ENCODE peak calls at places on chromosomes 11 and 22, in four cellular contexts. U is A549, F is HepG2, X is K562. Y is an unnamed sample.

GRCh38 chr11:1481861-1482441 is 4.6 kb downstream of the MOB2 start:
- DNase-seq in X (no peak), U (no peak), F (no peak), Y (no peak)

GRCh38 chr11:65338680-65339079 is 5.0 kb downstream of the DPF2 start:
- DNase-seq in X (peak), U (no peak), F (no peak), Y (no peak)

GRCh38 chr22:23075050-23075449 is 4.7 kb downstream of the GNAZ start:
- DNase-seq in U (no peak), F (no peak), X (no peak), Y (no peak)

GRCh38 chr22:39179401-39179827 is 26.9 kb upstream of the CBX7 start:
- DNase-seq in U (no peak), F (no peak), X (peak), Y (no peak)

GRCh38 chr11:12102588-12103410 is 7.6 kb upstream of the MICAL2 start:
- DNase-seq in F (no peak), U (no peak), X (no peak), Y (no peak)

GRCh38 chr11:32386770-32387377 is 48.5 kb downstream of the WT1 start:
- DNase-seq in U (no peak), F (no peak), X (peak), Y (no peak)

GRCh38 chr22:41524283-41524682 is 20.0 kb downstream of the POLR3H start:
- DNase-seq in X (no peak), U (no peak), F (no peak), Y (no peak)

GRCh38 chr22:26887456-26887855 is 230.1 kb downstream of the MIAT start:
- DNase-seq in U (no peak), F (no peak), X (no peak), Y (no peak)

GRCh38 chr11:70669871-70670683 is 271.7 kb downstream of the CTTN start:
- DNase-seq in U (no peak), F (no peak), X (no peak), Y (no peak)
- TF ChIP-seq CHD4 in U (no peak), F (no peak), X (no peak), Y (no peak)

GRCh38 chr11:94597896-94598295 is 30.7 kb downstream of the PIWIL4 start:
- DNase-seq in X (peak), F (peak), U (no peak), Y (no peak)

GRCh38 chr11:94604496-94604895 is 37.3 kb downstream of the PIWIL4 start:
- DNase-seq in F (no peak), U (no peak), X (no peak), Y (no peak)

GRCh38 chr11:94603587-94603986 is 36.4 kb downstream of the PIWIL4 start:
- DNase-seq in X (no peak), F (no peak), U (no peak), Y (no peak)

GRCh38 chr11:94599510-94599909 is 32.3 kb downstream of the PIWIL4 start:
- DNase-seq in U (no peak), F (no peak), X (no peak), Y (no peak)

DNA sequence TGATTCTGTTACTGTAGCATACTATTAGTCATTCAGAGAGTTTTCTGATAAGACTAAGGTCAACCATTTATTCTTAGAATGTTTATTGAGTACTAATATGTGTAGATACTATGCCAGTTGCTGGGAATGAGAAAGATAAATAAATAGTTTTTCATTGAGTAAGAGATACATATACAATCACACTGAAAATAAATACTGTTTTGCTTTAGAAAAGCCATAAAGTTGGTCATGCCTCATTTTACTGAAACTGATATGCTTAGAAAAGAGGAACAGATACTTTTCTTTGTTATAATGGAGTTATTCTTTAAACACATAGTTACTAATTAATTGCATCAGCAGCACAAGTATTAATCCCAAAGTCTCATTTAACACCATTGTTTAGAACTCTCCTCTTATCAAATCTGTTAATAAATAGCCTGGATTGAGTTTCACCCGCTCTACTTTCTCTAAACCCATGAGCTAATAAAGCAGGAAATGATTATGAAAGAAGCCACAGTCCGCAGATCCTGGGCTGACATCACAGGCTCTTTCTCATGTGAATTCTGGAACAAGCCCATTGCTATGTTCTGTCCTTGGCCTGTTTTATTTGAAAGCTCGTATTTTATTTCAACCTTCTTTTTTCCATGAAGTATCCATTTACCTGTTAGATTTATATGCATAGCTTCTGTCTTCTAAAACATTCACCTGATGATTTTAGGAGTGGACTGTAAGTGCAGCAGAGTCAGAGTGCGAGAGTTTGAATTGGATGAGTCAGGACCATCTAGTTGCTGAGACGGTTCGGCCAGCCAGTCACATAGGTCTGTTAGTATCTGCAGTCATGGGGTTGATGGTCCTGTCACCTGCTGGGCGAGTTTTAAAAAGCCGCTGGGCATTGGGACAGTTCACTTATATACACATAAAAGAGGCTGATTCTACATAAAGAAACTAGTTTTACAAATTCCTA is 35.5 kb downstream of the PIWIL4 start:
- DNase-seq in F (peak), X (peak), U (peak), Y (peak)
- TF ChIP-seq CHD4 in F (no peak), X (no peak), U (no peak), Y (no peak)

GRCh38 chr11:44949160-44950035 is 1.3 kb downstream of the TP53I11 start:
- DNase-seq in X (peak), F (no peak), U (peak), Y (no peak)
- TF ChIP-seq CHD4 in X (no peak), F (no peak), U (no peak), Y (no peak)

GRCh38 chr11:23644443-23644842 is 784.2 kb upstream of the CCDC179 start:
- DNase-seq in F (no peak), U (no peak), X (no peak), Y (no peak)
- TF ChIP-seq CHD4 in F (no peak), U (no peak), X (no peak), Y (no peak)

DNA sequence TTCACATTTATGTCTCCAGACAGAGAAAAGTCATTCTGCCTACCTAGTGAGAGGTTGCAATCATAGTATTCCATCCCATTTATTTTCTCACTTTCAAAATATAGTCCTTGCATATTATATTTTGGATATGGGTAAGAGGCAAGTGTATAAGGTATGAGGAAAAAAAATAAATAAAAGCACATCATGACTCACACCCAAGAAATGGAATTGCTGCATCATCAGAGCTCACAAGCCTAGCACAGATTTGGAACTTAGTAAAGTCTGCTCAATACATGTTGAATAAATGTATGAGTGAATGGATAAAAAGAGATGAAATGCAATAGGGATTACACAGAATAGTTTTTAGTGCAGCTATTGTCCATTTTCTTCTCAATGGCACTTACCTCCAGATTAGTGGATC is 2.5 kb upstream of the OR51G1 start:
- DNase-seq in F (no peak), U (no peak), X (no peak), Y (no peak)
- TF ChIP-seq CHD4 in F (no peak), U (no peak), X (no peak), Y (no peak)

GRCh38 chr11:118358071-118358470 is 1.3 kb upstream of the UBE4A start:
- DNase-seq in X (no peak), F (no peak), U (no peak), Y (no peak)

GRCh38 chr11:118349475-118349874 is 5.3 kb downstream of the CD3G start:
- DNase-seq in U (no peak), F (no peak), X (no peak), Y (no peak)

DNA sequence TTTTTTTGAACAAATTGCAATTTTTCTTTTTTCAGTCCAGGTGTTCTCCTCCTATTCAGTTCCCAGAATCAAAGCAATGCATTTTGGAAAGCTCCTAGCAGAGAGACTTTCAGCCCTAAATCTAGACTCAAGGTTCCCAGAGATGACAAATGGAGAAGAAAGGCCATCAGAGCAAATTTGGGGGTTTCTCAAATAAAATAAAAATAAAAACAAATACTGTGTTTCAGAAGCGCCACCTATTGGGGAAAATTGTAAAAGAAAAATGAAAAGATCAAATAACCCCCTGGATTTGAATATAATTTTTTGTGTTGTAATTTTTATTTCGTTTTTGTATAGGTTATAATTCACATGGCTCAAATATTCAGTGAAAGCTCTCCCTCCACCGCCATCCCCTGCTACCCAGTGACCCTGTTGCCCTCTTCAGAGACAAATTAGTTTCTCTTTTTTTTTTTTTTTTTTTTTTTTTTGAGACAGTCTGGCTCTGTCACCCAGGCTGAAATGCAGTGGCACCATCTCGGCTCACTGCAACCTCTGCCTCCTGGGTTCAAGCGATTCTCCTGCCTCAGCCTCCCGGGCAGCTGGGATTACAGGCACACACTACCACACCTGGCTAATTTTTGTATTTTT is 6.2 kb upstream of the UBE4A start:
- DNase-seq in X (peak), U (no peak), F (no peak), Y (no peak)
- TF ChIP-seq CHD4 in X (no peak), U (no peak), F (no peak), Y (no peak)

Y was measured in GM12878.